ENCODE peak calls at places on chromosome 21, in eight cellular contexts. E is Calu3, Q is left ventricle myocardium inferior, P is suprapubic skin, W is dorsolateral prefrontal cortex, T is LoVo, G is neural progenitor cell, R is T-helper 9 cell. L is an unnamed sample.

GRCh38 chr21:14120091-14120734 is 90.5 kb downstream of the LIPI start:
- DNase-seq in P (no peak), W (no peak), T (peak), Q (no peak), G (peak), E (no peak), R (no peak), L (peak)

GRCh38 chr21:46091118-46091517 is 6.8 kb upstream of the COL6A2 start:
- DNase-seq in E (no peak), P (no peak), W (no peak), Q (no peak), T (no peak), G (no peak), R (no peak), L (no peak)

GRCh38 chr21:22855581-22855980 is 1857.4 kb downstream of the NCAM2 start:
- DNase-seq in P (no peak), E (no peak), G (no peak), T (no peak), W (no peak), Q (no peak), R (no peak), L (no peak)

GRCh38 chr21:43758132-43758619 is 17.9 kb downstream of the CSTB start:
- DNase-seq in T (no peak), R (no peak), W (no peak), Q (no peak), P (no peak), E (no peak), G (no peak), L (no peak)

GRCh38 chr21:45556645-45557601 is 14.7 kb upstream of the SLC19A1 start:
- DNase-seq in T (no peak), W (no peak), Q (peak), R (no peak), G (no peak), P (peak), E (no peak), L (no peak)

GRCh38 chr21:32004281-32004680 is 131.5 kb downstream of the HUNK start:
- DNase-seq in G (no peak), Q (no peak), E (no peak), R (no peak), P (no peak), T (no peak), W (no peak), L (no peak)

GRCh38 chr21:33950425-33951079 is 34.9 kb upstream of the ATP5PO start:
- DNase-seq in P (no peak), R (no peak), W (no peak), E (no peak), Q (no peak), G (no peak), T (no peak), L (no peak)

GRCh38 chr21:29233611-29234540 is 64.8 kb upstream of the BACH1 start:
- DNase-seq in T (no peak), Q (no peak), E (no peak), P (no peak), R (no peak), G (peak), W (no peak), L (no peak)

GRCh38 chr21:31873275-31873695 is 465 bp downstream of the HUNK start:
- DNase-seq in T (no peak), W (no peak), R (no peak), E (peak), G (peak), Q (no peak), P (no peak), L (no peak)

GRCh38 chr21:32597205-32597604 is 11.9 kb upstream of the TCP10L start:
- DNase-seq in R (no peak), P (no peak), Q (no peak), E (no peak), T (peak), W (no peak), G (no peak), L (no peak)

GRCh38 chr21:31730687-31731111 is 1.2 kb downstream of the SCAF4 start:
- DNase-seq in P (no peak), R (no peak), T (no peak), E (no peak), G (peak), W (peak), Q (no peak), L (no peak)

GRCh38 chr21:34583926-34584563 is 30.9 kb downstream of the RCAN1 start:
- DNase-seq in G (no peak), W (no peak), Q (no peak), E (no peak), P (no peak), R (no peak), T (no peak), L (no peak)

GRCh38 chr21:44354001-44354405 is 582 bp downstream of the TRPM2 start:
- DNase-seq in P (no peak), G (no peak), Q (no peak), W (no peak), R (no peak), T (no peak), E (no peak), L (no peak)

GRCh38 chr21:32756096-32756495 is 15.5 kb downstream of the PAXBP1 start:
- DNase-seq in T (no peak), P (no peak), R (no peak), W (no peak), Q (no peak), E (no peak), G (no peak), L (no peak)

GRCh38 chr21:35868005-35868868 is 192.1 kb downstream of the SETD4 start:
- DNase-seq in E (no peak), R (no peak), T (no peak), W (no peak), Q (no peak), G (no peak), P (no peak), L (no peak)

GRCh38 chr21:18218331-18218730 is 26.3 kb upstream of the CHODL start:
- DNase-seq in P (no peak), E (no peak), Q (no peak), T (no peak), R (no peak), W (no peak), G (no peak), L (no peak)

GRCh38 chr21:36735724-36736310 is 36.9 kb downstream of the SIM2 start:
- DNase-seq in Q (no peak), E (no peak), P (no peak), T (no peak), W (no peak), R (no peak), G (no peak), L (peak)

GRCh38 chr21:38831526-38832467 is 26.1 kb downstream of the ETS2 start:
- DNase-seq in E (peak), W (no peak), P (no peak), Q (peak), T (peak), R (no peak), G (no peak), L (peak)

GRCh38 chr21:29279531-29279930 is 19.2 kb upstream of the BACH1 start:
- DNase-seq in P (no peak), T (no peak), R (no peak), W (no peak), E (no peak), G (no peak), Q (no peak), L (no peak)

GRCh38 chr21:22120616-22121266 is 1122.5 kb downstream of the NCAM2 start:
- DNase-seq in R (no peak), P (no peak), G (peak), W (no peak), T (no peak), E (no peak), Q (no peak), L (no peak)

GRCh38 chr21:42621166-42621827 is 32.1 kb upstream of the PDE9A start:
- DNase-seq in P (peak), T (no peak), R (no peak), G (peak), W (no peak), E (no peak), Q (no peak), L (no peak)

GRCh38 chr21:31310750-31311149 is 33.3 kb downstream of the TIAM1 start:
- DNase-seq in P (no peak), T (no peak), W (no peak), R (no peak), Q (no peak), G (peak), E (no peak), L (peak)

GRCh38 chr21:15000076-15000475 is 64.7 kb downstream of the NRIP1 start:
- DNase-seq in R (no peak), G (no peak), T (no peak), W (no peak), E (no peak), P (no peak), Q (no peak), L (no peak)

GRCh38 chr21:19507682-19508260 is 1104.2 kb upstream of the TMPRSS15 start:
- DNase-seq in P (no peak), E (no peak), W (no peak), Q (no peak), T (no peak), R (no peak), G (peak), L (no peak)

GRCh38 chr21:46599251-46599572 is 5.7 kb downstream of the S100B start:
- DNase-seq in P (no peak), W (no peak), E (no peak), T (no peak), Q (no peak), G (peak), R (no peak), L (no peak)